ENCODE peak calls at places on chromosomes 4 and X, in ten cellular contexts. D is cardiac muscle cell, M is uterus, G is ovary, W is prostate gland, C is endothelial cell of umbilical vein, E is H9, H is A673, X is fibroblast of lung, R is psoas muscle. Z is an unnamed sample.

GRCh38 chr4:172726001-172726423 is 442.6 kb upstream of the GALNT7 start:
- DNase-seq in D (no peak), M (no peak), G (no peak), W (no peak), C (no peak), E (no peak), H (no peak), X (no peak), R (no peak), Z (no peak)

GRCh38 chr4:186144180-186144579 is 39.7 kb downstream of the FAM149A start:
- DNase-seq in D (peak), M (peak), G (peak), W (peak), C (peak), E (peak), H (peak), X (peak), R (peak), Z (peak)

GRCh38 chr4:125155251-125155650 is 159.5 kb upstream of the FAT4 start:
- DNase-seq in D (no peak), M (no peak), G (no peak), W (no peak), C (peak), E (no peak), H (no peak), X (no peak), R (no peak), Z (no peak)

GRCh38 chrX:13669246-13669689 is 16.3 kb downstream of the TCEANC start:
- DNase-seq in D (no peak), M (peak), G (peak), W (peak), C (peak), E (no peak), H (peak), X (peak), R (peak), Z (peak)

GRCh38 chr4:153497091-153497531 is 31.0 kb downstream of the TMEM131L start:
- DNase-seq in D (peak), M (no peak), G (no peak), W (no peak), C (peak), E (no peak), H (no peak), X (no peak), R (no peak), Z (peak)

GRCh38 chr4:3059090-3059428 is 15.3 kb downstream of the HTT-AS start:
- DNase-seq in D (no peak), M (no peak), G (no peak), W (no peak), C (no peak), E (no peak), H (no peak), X (no peak), R (no peak), Z (no peak)

GRCh38 chr4:183563874-183564273 is 59.0 kb downstream of the ING2 start:
- DNase-seq in D (no peak), M (no peak), G (peak), W (no peak), C (no peak), E (no peak), H (no peak), X (peak), R (no peak), Z (peak)

GRCh38 chr4:2650276-2650675 is 105.9 kb downstream of the TNIP2 start:
- DNase-seq in D (no peak), M (no peak), G (no peak), W (no peak), C (no peak), E (no peak), H (no peak), X (no peak), R (no peak), Z (no peak)

GRCh38 chr4:181952478-181952877 is 290.7 kb upstream of the TENM3 start:
- DNase-seq in D (no peak), M (no peak), G (no peak), W (peak), C (peak), E (no peak), H (peak), X (peak), R (no peak), Z (peak)

GRCh38 chr4:42492977-42493376 is 95.7 kb downstream of the SHISA3 start:
- DNase-seq in D (no peak), M (no peak), G (no peak), W (no peak), C (no peak), E (no peak), H (no peak), X (no peak), R (no peak), Z (no peak)

GRCh38 chr4:175656615-175657014 is 155.4 kb downstream of the GPM6A start:
- DNase-seq in D (no peak), M (no peak), G (no peak), W (no peak), C (no peak), E (no peak), H (no peak), X (no peak), R (no peak), Z (no peak)

GRCh38 chr4:165592386-165592785 is 213.6 kb downstream of the CPE start:
- DNase-seq in D (no peak), M (no peak), G (no peak), W (no peak), C (no peak), E (no peak), H (no peak), X (no peak), R (no peak), Z (no peak)

GRCh38 chr4:121551271-121551670 is 145.5 kb downstream of the ANXA5 start:
- DNase-seq in D (no peak), M (no peak), G (no peak), W (no peak), C (no peak), E (no peak), H (no peak), X (no peak), R (no peak), Z (peak)

GRCh38 chr4:52863324-52863723 is 1.2 kb downstream of the RASL11B start:
- DNase-seq in D (peak), M (no peak), G (no peak), W (no peak), C (no peak), E (no peak), H (no peak), X (no peak), R (no peak), Z (no peak)

GRCh38 chr4:78737020-78737419 is 39.1 kb upstream of the BMP2K start:
- DNase-seq in D (no peak), M (no peak), G (no peak), W (no peak), C (no peak), E (no peak), H (no peak), X (no peak), R (no peak), Z (no peak)

GRCh38 chrX:120790118-120790517 is 85.5 kb downstream of the CT47B1 start:
- DNase-seq in D (peak), M (peak), G (peak), W (peak), C (peak), E (peak), H (peak), X (peak), R (no peak), Z (peak)

GRCh38 chrX:28701222-28701621 is 114.0 kb downstream of the IL1RAPL1 start:
- DNase-seq in D (no peak), M (no peak), G (no peak), W (no peak), C (no peak), E (no peak), H (no peak), X (no peak), R (no peak), Z (no peak)

GRCh38 chr4:129218897-129219296 is 122.9 kb downstream of the C4orf33 start:
- DNase-seq in D (no peak), M (no peak), G (no peak), W (no peak), C (peak), E (no peak), H (no peak), X (no peak), R (no peak), Z (no peak)

GRCh38 chrX:2701600-2701999 is 10.5 kb downstream of the CD99 start:
- DNase-seq in D (peak), M (no peak), G (no peak), W (no peak), C (no peak), E (no peak), H (no peak), X (no peak), R (no peak), Z (no peak)

GRCh38 chrX:2705036-2705435 is 13.9 kb downstream of the CD99 start:
- DNase-seq in D (no peak), M (no peak), G (no peak), W (peak), C (peak), E (no peak), H (no peak), X (peak), R (no peak), Z (no peak)

GRCh38 chrX:2700405-2701320 is 9.6 kb downstream of the CD99 start:
- DNase-seq in D (no peak), M (no peak), G (no peak), W (no peak), C (no peak), E (no peak), H (no peak), X (no peak), R (no peak), Z (no peak)

GRCh38 chrX:2705461-2705860 is 14.4 kb downstream of the CD99 start:
- DNase-seq in D (no peak), M (no peak), G (no peak), W (no peak), C (no peak), E (no peak), H (no peak), X (no peak), R (no peak), Z (no peak)

GRCh38 chrX:2703991-2704369 is 12.9 kb downstream of the CD99 start:
- DNase-seq in D (no peak), M (no peak), G (no peak), W (peak), C (peak), E (no peak), H (peak), X (no peak), R (peak), Z (no peak)
- H3K27ac ChIP-seq in D (peak), M (peak), G (no peak), W (peak), C (peak), E (no peak), H (peak), X (peak), R (peak), Z (peak)

DNA sequence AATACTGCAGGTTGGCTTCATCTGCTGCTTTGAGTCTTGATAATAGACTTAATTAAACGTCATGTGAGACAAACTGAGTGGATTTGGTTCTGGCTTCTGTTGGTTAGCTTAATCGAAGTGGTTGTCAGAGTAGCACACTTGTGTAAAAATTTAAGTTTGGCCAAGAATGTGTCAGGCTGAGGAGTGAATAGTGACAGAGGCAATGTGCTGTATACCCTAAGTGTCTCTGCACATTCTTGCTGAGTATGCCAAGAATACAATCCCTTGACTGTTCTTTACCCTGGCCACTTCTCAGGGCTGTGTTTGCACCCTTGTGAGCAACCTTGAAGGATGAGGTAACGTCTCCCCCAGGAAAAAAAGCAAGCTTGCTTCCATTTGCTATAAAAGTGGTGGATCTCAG is 14.9 kb downstream of the RPS3A start:
- DNase-seq in D (peak), M (no peak), G (no peak), W (no peak), C (no peak), E (no peak), H (no peak), X (no peak), R (no peak), Z (no peak)
- H3K27ac ChIP-seq in D (peak), M (no peak), G (no peak), W (no peak), C (no peak), E (no peak), H (no peak), X (no peak), R (no peak), Z (no peak)

DNA sequence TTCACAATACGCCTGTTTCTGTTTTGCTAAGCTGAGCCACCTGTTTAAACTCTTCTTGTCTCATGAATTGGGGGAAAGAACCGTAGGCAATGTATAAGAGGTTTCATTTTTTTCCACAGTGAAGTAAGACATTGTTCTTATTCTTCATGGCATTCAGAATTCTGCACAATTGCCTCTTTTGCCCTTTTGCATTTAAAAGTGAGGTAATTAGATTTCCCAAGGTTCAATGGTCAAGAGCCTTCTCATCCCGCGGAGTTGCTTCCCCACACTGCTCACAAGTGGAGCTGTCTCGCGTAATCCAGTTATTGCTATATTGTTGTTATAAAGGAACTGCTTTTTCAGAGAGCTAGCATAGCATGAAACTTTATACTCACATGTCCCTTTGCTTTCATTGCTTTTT is 90.8 kb upstream of the SPRY1 start:
- DNase-seq in D (no peak), M (no peak), G (no peak), W (no peak), C (no peak), E (no peak), H (no peak), X (no peak), R (no peak), Z (no peak)
- H3K27ac ChIP-seq in D (no peak), M (no peak), G (no peak), W (no peak), C (no peak), E (no peak), H (no peak), X (no peak), R (no peak), Z (no peak)

GRCh38 chr4:6613676-6614651 is 26.5 kb upstream of the MRFAP1 start:
- DNase-seq in D (no peak), M (no peak), G (no peak), W (no peak), C (no peak), E (no peak), H (no peak), X (no peak), R (no peak), Z (no peak)
- H3K27ac ChIP-seq in D (no peak), M (no peak), G (no peak), W (no peak), C (no peak), E (no peak), H (no peak), X (no peak), R (no peak), Z (no peak)

GRCh38 chr4:138035781-138036258 is 206.3 kb downstream of the SLC7A11 start:
- DNase-seq in D (peak), M (no peak), G (no peak), W (no peak), C (peak), E (no peak), H (peak), X (peak), R (no peak), Z (peak)

GRCh38 chr4:138034871-138035270 is 207.3 kb downstream of the SLC7A11 start:
- DNase-seq in D (no peak), M (no peak), G (no peak), W (no peak), C (peak), E (no peak), H (no peak), X (peak), R (no peak), Z (peak)

GRCh38 chr4:138037716-138038115 is 204.4 kb downstream of the SLC7A11 start:
- DNase-seq in D (no peak), M (no peak), G (no peak), W (no peak), C (no peak), E (no peak), H (no peak), X (peak), R (no peak), Z (no peak)

GRCh38 chr4:138039010-138039409 is 203.1 kb downstream of the SLC7A11 start:
- DNase-seq in D (no peak), M (no peak), G (no peak), W (no peak), C (peak), E (no peak), H (no peak), X (peak), R (no peak), Z (no peak)
- H3K27ac ChIP-seq in D (no peak), M (no peak), G (no peak), W (no peak), C (no peak), E (no peak), H (no peak), X (peak), R (no peak), Z (no peak)

Z was measured in RWPE1.